ENCODE peak calls at places on chromosomes 6 and 20, in six cellular contexts. One of them, this sample, is unnamed.

GRCh38 chr6:44310241-44310640 is 2.9 kb downstream of the AARS2 start:
- DNase-seq in A549: no peak
- DNase-seq in HepG2: no peak
- DNase-seq in HEK293T: no peak
- DNase-seq in GM12878: no peak
- DNase-seq in IMR-90: no peak
- DNase-seq in this sample: no peak

GRCh38 chr6:132063738-132064137 is 112.6 kb upstream of the CCN2 start:
- DNase-seq in GM12878: no peak
- DNase-seq in HepG2: peak; percentile 55
- DNase-seq in A549: peak; percentile 73
- DNase-seq in IMR-90: peak; percentile 85
- DNase-seq in HEK293T: no peak
- DNase-seq in this sample: no peak

GRCh38 chr20:52178691-52179090 is 12.9 kb downstream of the ZFP64 start:
- DNase-seq in A549: no peak
- DNase-seq in GM12878: no peak
- DNase-seq in HepG2: no peak
- DNase-seq in IMR-90: no peak
- DNase-seq in HEK293T: no peak
- DNase-seq in this sample: no peak

GRCh38 chr6:52650946-52651345 is 20.0 kb upstream of the TMEM14A start:
- DNase-seq in HEK293T: no peak
- DNase-seq in A549: no peak
- DNase-seq in HepG2: no peak
- DNase-seq in IMR-90: peak; percentile 22
- DNase-seq in GM12878: no peak
- DNase-seq in this sample: no peak

GRCh38 chr6:92587521-92587920 is 831.8 kb downstream of the EPHA7 start:
- DNase-seq in IMR-90: no peak
- DNase-seq in HEK293T: no peak
- DNase-seq in HepG2: no peak
- DNase-seq in GM12878: no peak
- DNase-seq in A549: no peak
- DNase-seq in this sample: no peak

GRCh38 chr6:2579241-2579761 is 171.4 kb downstream of the MYLK4 start:
- DNase-seq in IMR-90: peak; percentile 46
- DNase-seq in GM12878: no peak
- DNase-seq in HepG2: no peak
- DNase-seq in HEK293T: no peak
- DNase-seq in A549: no peak
- DNase-seq in this sample: no peak

GRCh38 chr6:109420751-109421150 is 19.7 kb downstream of the PPIL6 start:
- DNase-seq in IMR-90: no peak
- DNase-seq in HEK293T: no peak
- DNase-seq in GM12878: no peak
- DNase-seq in A549: no peak
- DNase-seq in HepG2: no peak
- DNase-seq in this sample: no peak

GRCh38 chr20:22106308-22106938 is 401.0 kb downstream of the PAX1 start:
- DNase-seq in HEK293T: no peak
- DNase-seq in IMR-90: no peak
- DNase-seq in GM12878: no peak
- DNase-seq in A549: peak; percentile 66
- DNase-seq in HepG2: peak; percentile 61
- DNase-seq in this sample: no peak

GRCh38 chr6:150710236-150710635 is 110.6 kb downstream of the PLEKHG1 start:
- DNase-seq in HepG2: no peak
- DNase-seq in IMR-90: no peak
- DNase-seq in GM12878: no peak
- DNase-seq in HEK293T: no peak
- DNase-seq in A549: no peak
- DNase-seq in this sample: no peak

GRCh38 chr6:39416728-39417127 is 94.2 kb upstream of the KCNK16 start:
- DNase-seq in GM12878: no peak
- DNase-seq in A549: peak; percentile 37
- DNase-seq in HepG2: no peak
- DNase-seq in IMR-90: peak; percentile 40
- DNase-seq in HEK293T: no peak
- DNase-seq in this sample: no peak

GRCh38 chr6:42996513-42996912 is 12.1 kb downstream of the PPP2R5D start:
- DNase-seq in HEK293T: no peak
- DNase-seq in HepG2: no peak
- DNase-seq in A549: no peak
- DNase-seq in GM12878: no peak
- DNase-seq in IMR-90: no peak
- DNase-seq in this sample: no peak

GRCh38 chr6:25700841-25701240 is 48.8 kb downstream of the SCGN start:
- DNase-seq in HepG2: no peak
- DNase-seq in IMR-90: no peak
- DNase-seq in A549: no peak
- DNase-seq in HEK293T: no peak
- DNase-seq in GM12878: no peak
- DNase-seq in this sample: no peak

GRCh38 chr6:148565931-148566663 is 180.7 kb upstream of the UST start:
- DNase-seq in HepG2: no peak
- DNase-seq in A549: no peak
- DNase-seq in HEK293T: no peak
- DNase-seq in GM12878: no peak
- DNase-seq in IMR-90: peak; percentile 97
- DNase-seq in this sample: peak; percentile 17

GRCh38 chr20:61086031-61086430 is 166.0 kb upstream of the CDH4 start:
- DNase-seq in IMR-90: no peak
- DNase-seq in A549: no peak
- DNase-seq in HEK293T: no peak
- DNase-seq in GM12878: no peak
- DNase-seq in HepG2: no peak
- DNase-seq in this sample: no peak

GRCh38 chr20:40547492-40548129 is 141.4 kb downstream of the MAFB start:
- DNase-seq in IMR-90: no peak
- DNase-seq in A549: no peak
- DNase-seq in HepG2: no peak
- DNase-seq in HEK293T: no peak
- DNase-seq in GM12878: no peak
- DNase-seq in this sample: no peak

GRCh38 chr6:25312703-25313102 is 33.5 kb downstream of the CARMIL1 start:
- DNase-seq in HepG2: no peak
- DNase-seq in GM12878: no peak
- DNase-seq in IMR-90: peak; percentile 59
- DNase-seq in HEK293T: no peak
- DNase-seq in A549: peak; percentile 37
- DNase-seq in this sample: no peak

GRCh38 chr6:116924245-116924644 is 47.2 kb downstream of the RFX6 start:
- DNase-seq in GM12878: no peak
- DNase-seq in A549: no peak
- DNase-seq in IMR-90: no peak
- DNase-seq in HepG2: peak; percentile 63
- DNase-seq in HEK293T: no peak
- DNase-seq in this sample: no peak

GRCh38 chr6:128280960-128281359 is 239.4 kb downstream of the PTPRK start:
- DNase-seq in A549: no peak
- DNase-seq in HEK293T: no peak
- DNase-seq in HepG2: peak; percentile 52
- DNase-seq in GM12878: no peak
- DNase-seq in IMR-90: no peak
- DNase-seq in this sample: no peak

GRCh38 chr6:3389390-3390167 is 67.3 kb downstream of the SLC22A23 start:
- DNase-seq in A549: no peak
- DNase-seq in HepG2: no peak
- DNase-seq in IMR-90: peak; percentile 16
- DNase-seq in GM12878: no peak
- DNase-seq in HEK293T: no peak
- DNase-seq in this sample: no peak

GRCh38 chr6:16132909-16133308 is 4.0 kb downstream of the MYLIP start:
- DNase-seq in HepG2: no peak
- DNase-seq in GM12878: no peak
- DNase-seq in IMR-90: no peak
- DNase-seq in A549: no peak
- DNase-seq in HEK293T: no peak
- DNase-seq in this sample: no peak

GRCh38 chr6:156379946-156380707 is 397.1 kb upstream of the ARID1B start:
- DNase-seq in IMR-90: peak; percentile 59
- DNase-seq in HepG2: no peak
- DNase-seq in HEK293T: peak; percentile 49
- DNase-seq in GM12878: no peak
- DNase-seq in A549: no peak
- DNase-seq in this sample: no peak

GRCh38 chr20:62668441-62669027 is 26.2 kb downstream of the SLCO4A1 start:
- DNase-seq in A549: peak; percentile 72
- DNase-seq in IMR-90: peak; percentile 74
- DNase-seq in HEK293T: peak; percentile 84
- DNase-seq in GM12878: no peak
- DNase-seq in HepG2: peak; percentile 82
- DNase-seq in this sample: peak; percentile 81

GRCh38 chr6:113006494-113006893 is 659.4 kb downstream of the RFPL4B start:
- DNase-seq in HepG2: no peak
- DNase-seq in HEK293T: no peak
- DNase-seq in A549: no peak
- DNase-seq in IMR-90: no peak
- DNase-seq in GM12878: no peak
- DNase-seq in this sample: no peak

GRCh38 chr20:4607287-4607713 is 114.4 kb upstream of the PRND start:
- DNase-seq in HepG2: peak; percentile 78
- DNase-seq in GM12878: peak; percentile 37
- DNase-seq in HEK293T: peak; percentile 69
- DNase-seq in A549: peak; percentile 75
- DNase-seq in IMR-90: peak; percentile 70
- DNase-seq in this sample: peak; percentile 54

GRCh38 chr6:118659513-118660217 is 8.3 kb upstream of the CEP85L start:
- DNase-seq in A549: no peak
- DNase-seq in HEK293T: no peak
- DNase-seq in GM12878: no peak
- DNase-seq in HepG2: no peak
- DNase-seq in IMR-90: no peak
- DNase-seq in this sample: no peak

GRCh38 chr20:12237772-12238171 is 320.1 kb downstream of the BTBD3 start:
- DNase-seq in A549: no peak
- DNase-seq in IMR-90: no peak
- DNase-seq in HEK293T: no peak
- DNase-seq in HepG2: no peak
- DNase-seq in GM12878: no peak
- DNase-seq in this sample: no peak

GRCh38 chr20:1788039-1788438 is 107.2 kb upstream of the SIRPA start:
- DNase-seq in IMR-90: no peak
- DNase-seq in GM12878: no peak
- DNase-seq in HEK293T: no peak
- DNase-seq in A549: no peak
- DNase-seq in HepG2: no peak
- DNase-seq in this sample: no peak
- TF ChIP-seq BHLHE40 in IMR-90: no peak
- TF ChIP-seq BHLHE40 in GM12878: no peak
- TF ChIP-seq BHLHE40 in HEK293T: no peak
- TF ChIP-seq BHLHE40 in A549: no peak
- TF ChIP-seq BHLHE40 in HepG2: no peak
- TF ChIP-seq BHLHE40 in this sample: no peak

GRCh38 chr6:145080651-145081050 is 654.7 kb downstream of the EPM2A start:
- DNase-seq in A549: no peak
- DNase-seq in HepG2: no peak
- DNase-seq in IMR-90: no peak
- DNase-seq in HEK293T: no peak
- DNase-seq in GM12878: no peak
- DNase-seq in this sample: no peak

GRCh38 chr6:145087034-145087433 is 648.3 kb downstream of the EPM2A start:
- DNase-seq in A549: no peak
- DNase-seq in IMR-90: peak; percentile 53
- DNase-seq in HepG2: no peak
- DNase-seq in GM12878: no peak
- DNase-seq in HEK293T: no peak
- DNase-seq in this sample: no peak

GRCh38 chr6:145086197-145086596 is 649.1 kb downstream of the EPM2A start:
- DNase-seq in HEK293T: no peak
- DNase-seq in IMR-90: no peak
- DNase-seq in HepG2: no peak
- DNase-seq in GM12878: no peak
- DNase-seq in A549: no peak
- DNase-seq in this sample: no peak

GRCh38 chr6:145081677-145082076 is 653.6 kb downstream of the EPM2A start:
- DNase-seq in HEK293T: no peak
- DNase-seq in HepG2: no peak
- DNase-seq in IMR-90: no peak
- DNase-seq in GM12878: no peak
- DNase-seq in A549: no peak
- DNase-seq in this sample: no peak

GRCh38 chr6:145082359-145082758 is 653.0 kb downstream of the EPM2A start:
- DNase-seq in HepG2: no peak
- DNase-seq in IMR-90: no peak
- DNase-seq in GM12878: no peak
- DNase-seq in HEK293T: no peak
- DNase-seq in A549: no peak
- DNase-seq in this sample: no peak
- TF ChIP-seq BHLHE40 in HepG2: no peak
- TF ChIP-seq BHLHE40 in IMR-90: no peak
- TF ChIP-seq BHLHE40 in GM12878: no peak
- TF ChIP-seq BHLHE40 in HEK293T: no peak
- TF ChIP-seq BHLHE40 in A549: no peak
- TF ChIP-seq BHLHE40 in this sample: no peak

GRCh38 chr6:152394303-152394702 is 242.9 kb downstream of the SYNE1 start:
- DNase-seq in HepG2: no peak
- DNase-seq in A549: no peak
- DNase-seq in GM12878: no peak
- DNase-seq in IMR-90: no peak
- DNase-seq in HEK293T: no peak
- DNase-seq in this sample: no peak
- TF ChIP-seq BHLHE40 in HepG2: no peak
- TF ChIP-seq BHLHE40 in A549: no peak
- TF ChIP-seq BHLHE40 in GM12878: no peak
- TF ChIP-seq BHLHE40 in IMR-90: no peak
- TF ChIP-seq BHLHE40 in HEK293T: no peak
- TF ChIP-seq BHLHE40 in this sample: no peak

GRCh38 chr6:169479783-169480495 is 221.9 kb downstream of the WDR27 start:
- DNase-seq in HepG2: no peak
- DNase-seq in GM12878: no peak
- DNase-seq in HEK293T: no peak
- DNase-seq in IMR-90: no peak
- DNase-seq in A549: no peak
- DNase-seq in this sample: no peak
- TF ChIP-seq BHLHE40 in HepG2: no peak
- TF ChIP-seq BHLHE40 in GM12878: no peak
- TF ChIP-seq BHLHE40 in HEK293T: no peak
- TF ChIP-seq BHLHE40 in IMR-90: no peak
- TF ChIP-seq BHLHE40 in A549: no peak
- TF ChIP-seq BHLHE40 in this sample: no peak

GRCh38 chr6:121522265-121522664 is 86.8 kb downstream of the GJA1 start:
- DNase-seq in HepG2: no peak
- DNase-seq in GM12878: no peak
- DNase-seq in HEK293T: no peak
- DNase-seq in A549: peak; percentile 77
- DNase-seq in IMR-90: peak; percentile 96
- DNase-seq in this sample: no peak

GRCh38 chr6:121523628-121524027 is 88.2 kb downstream of the GJA1 start:
- DNase-seq in IMR-90: peak; percentile 14
- DNase-seq in HEK293T: no peak
- DNase-seq in GM12878: no peak
- DNase-seq in HepG2: no peak
- DNase-seq in A549: no peak
- DNase-seq in this sample: no peak

GRCh38 chr6:121522771-121523386 is 87.4 kb downstream of the GJA1 start:
- DNase-seq in HEK293T: no peak
- DNase-seq in IMR-90: peak; percentile 35
- DNase-seq in GM12878: no peak
- DNase-seq in HepG2: no peak
- DNase-seq in A549: no peak
- DNase-seq in this sample: no peak

GRCh38 chr6:121521164-121521555 is 85.7 kb downstream of the GJA1 start:
- DNase-seq in GM12878: no peak
- DNase-seq in IMR-90: peak; percentile 0
- DNase-seq in A549: no peak
- DNase-seq in HepG2: no peak
- DNase-seq in HEK293T: no peak
- DNase-seq in this sample: no peak

GRCh38 chr6:121520337-121521163 is 85.1 kb downstream of the GJA1 start:
- DNase-seq in IMR-90: peak; percentile 89
- DNase-seq in HepG2: no peak
- DNase-seq in GM12878: no peak
- DNase-seq in A549: peak; percentile 84
- DNase-seq in HEK293T: no peak
- DNase-seq in this sample: no peak
- TF ChIP-seq BHLHE40 in IMR-90: peak; percentile 40
- TF ChIP-seq BHLHE40 in HepG2: no peak
- TF ChIP-seq BHLHE40 in GM12878: no peak
- TF ChIP-seq BHLHE40 in A549: no peak
- TF ChIP-seq BHLHE40 in HEK293T: no peak
- TF ChIP-seq BHLHE40 in this sample: no peak